ENCODE peak calls at places on chromosome 12, in five cellular contexts. One of them, this sample, is unnamed.
A peak's percentile ranks its signal among the peaks of the same experiment; 100 is the strongest.

GRCh38 chr12:104132351-104132956 is 5.6 kb downstream of the NFYB start:
- DNase-seq in IMR-90: no peak
- DNase-seq in left lung: no peak
- DNase-seq in neural progenitor cell: no peak
- DNase-seq in brain microvascular endothelial cell: no peak
- DNase-seq in this sample: no peak

GRCh38 chr12:101906226-101906625 is 28.8 kb downstream of the DRAM1 start:
- DNase-seq in IMR-90: no peak
- DNase-seq in left lung: no peak
- DNase-seq in neural progenitor cell: no peak
- DNase-seq in brain microvascular endothelial cell: no peak
- DNase-seq in this sample: no peak

GRCh38 chr12:17588968-17589367 is 501.0 kb downstream of the RERGL start:
- DNase-seq in IMR-90: no peak
- DNase-seq in left lung: no peak
- DNase-seq in neural progenitor cell: peak; percentile 73
- DNase-seq in brain microvascular endothelial cell: no peak
- DNase-seq in this sample: no peak

GRCh38 chr12:44930972-44931600 is 55.0 kb upstream of the NELL2 start:
- DNase-seq in IMR-90: peak; percentile 73
- DNase-seq in left lung: no peak
- DNase-seq in neural progenitor cell: peak; percentile 94
- DNase-seq in brain microvascular endothelial cell: no peak
- DNase-seq in this sample: peak; percentile 69

GRCh38 chr12:122995503-122996187 is 15.2 kb downstream of the ARL6IP4 start:
- DNase-seq in IMR-90: no peak
- DNase-seq in left lung: no peak
- DNase-seq in neural progenitor cell: no peak
- DNase-seq in brain microvascular endothelial cell: no peak
- DNase-seq in this sample: no peak

GRCh38 chr12:77131977-77132490 is 66.7 kb upstream of the E2F7 start:
- DNase-seq in IMR-90: no peak
- DNase-seq in left lung: no peak
- DNase-seq in neural progenitor cell: no peak
- DNase-seq in brain microvascular endothelial cell: no peak
- DNase-seq in this sample: no peak

GRCh38 chr12:31890295-31891285 is 68.6 kb upstream of the RESF1 start:
- DNase-seq in IMR-90: no peak
- DNase-seq in left lung: no peak
- DNase-seq in neural progenitor cell: no peak
- DNase-seq in brain microvascular endothelial cell: no peak
- DNase-seq in this sample: no peak

GRCh38 chr12:114213055-114213561 is 192.8 kb downstream of the TBX5 start:
- DNase-seq in IMR-90: no peak
- DNase-seq in left lung: no peak
- DNase-seq in neural progenitor cell: no peak
- DNase-seq in brain microvascular endothelial cell: no peak
- DNase-seq in this sample: no peak

GRCh38 chr12:52521581-52522266 is 1.5 kb upstream of the KRT5 start:
- DNase-seq in IMR-90: no peak
- DNase-seq in left lung: no peak
- DNase-seq in neural progenitor cell: no peak
- DNase-seq in brain microvascular endothelial cell: peak; percentile 42
- DNase-seq in this sample: peak; percentile 80

GRCh38 chr12:50728417-50728816 is 35.5 kb upstream of the ATF1 start:
- DNase-seq in IMR-90: no peak
- DNase-seq in left lung: no peak
- DNase-seq in neural progenitor cell: no peak
- DNase-seq in brain microvascular endothelial cell: no peak
- DNase-seq in this sample: no peak

GRCh38 chr12:50425859-50426258 is 25.2 kb downstream of the LARP4 start:
- DNase-seq in IMR-90: no peak
- DNase-seq in left lung: no peak
- DNase-seq in neural progenitor cell: peak; percentile 7
- DNase-seq in brain microvascular endothelial cell: no peak
- DNase-seq in this sample: no peak

GRCh38 chr12:127162902-127163301 is 1104.1 kb upstream of the TMEM132C start:
- DNase-seq in IMR-90: peak; percentile 53
- DNase-seq in left lung: no peak
- DNase-seq in neural progenitor cell: no peak
- DNase-seq in brain microvascular endothelial cell: peak; percentile 76
- DNase-seq in this sample: peak; percentile 74

GRCh38 chr12:48818831-48819590 is 715 bp downstream of the CACNB3 start:
- DNase-seq in IMR-90: no peak
- DNase-seq in left lung: peak; percentile 46
- DNase-seq in neural progenitor cell: peak; percentile 63
- DNase-seq in brain microvascular endothelial cell: no peak
- DNase-seq in this sample: no peak
- TF ChIP-seq CTCF in IMR-90: peak; percentile 13
- TF ChIP-seq CTCF in left lung: no peak
- TF ChIP-seq CTCF in neural progenitor cell: peak; percentile 50
- TF ChIP-seq CTCF in brain microvascular endothelial cell: peak; percentile 39
- TF ChIP-seq CTCF in this sample: peak; percentile 10

GRCh38 chr12:109714141-109714912 is 702 bp downstream of the FAM222A start:
- DNase-seq in IMR-90: peak; percentile 20
- DNase-seq in left lung: peak; percentile 62
- DNase-seq in neural progenitor cell: peak; percentile 92
- DNase-seq in brain microvascular endothelial cell: no peak
- DNase-seq in this sample: peak; percentile 9

GRCh38 chr12:109716092-109716479 is 2.5 kb downstream of the FAM222A start:
- DNase-seq in IMR-90: no peak
- DNase-seq in left lung: no peak
- DNase-seq in neural progenitor cell: no peak
- DNase-seq in brain microvascular endothelial cell: no peak
- DNase-seq in this sample: no peak

GRCh38 chr12:109716512-109717389 is 3.1 kb downstream of the FAM222A start:
- DNase-seq in IMR-90: peak; percentile 12
- DNase-seq in left lung: no peak
- DNase-seq in neural progenitor cell: no peak
- DNase-seq in brain microvascular endothelial cell: no peak
- DNase-seq in this sample: peak; percentile 62

GRCh38 chr12:109714913-109715244 is 1.3 kb downstream of the FAM222A start:
- DNase-seq in IMR-90: no peak
- DNase-seq in left lung: no peak
- DNase-seq in neural progenitor cell: no peak
- DNase-seq in brain microvascular endothelial cell: no peak
- DNase-seq in this sample: no peak

GRCh38 chr12:109715310-109716091 is 1.9 kb downstream of the FAM222A start:
- DNase-seq in IMR-90: no peak
- DNase-seq in left lung: no peak
- DNase-seq in neural progenitor cell: peak; percentile 69
- DNase-seq in brain microvascular endothelial cell: no peak
- DNase-seq in this sample: no peak
- H3K4me3 ChIP-seq in IMR-90: no peak overlapping the region
- H3K4me3 ChIP-seq in left lung: no peak overlapping the region
- H3K4me3 ChIP-seq in neural progenitor cell: peak overlapping the region; percentile 91
- H3K4me3 ChIP-seq in brain microvascular endothelial cell: no peak overlapping the region
- H3K4me3 ChIP-seq in this sample: no peak overlapping the region

DNA sequence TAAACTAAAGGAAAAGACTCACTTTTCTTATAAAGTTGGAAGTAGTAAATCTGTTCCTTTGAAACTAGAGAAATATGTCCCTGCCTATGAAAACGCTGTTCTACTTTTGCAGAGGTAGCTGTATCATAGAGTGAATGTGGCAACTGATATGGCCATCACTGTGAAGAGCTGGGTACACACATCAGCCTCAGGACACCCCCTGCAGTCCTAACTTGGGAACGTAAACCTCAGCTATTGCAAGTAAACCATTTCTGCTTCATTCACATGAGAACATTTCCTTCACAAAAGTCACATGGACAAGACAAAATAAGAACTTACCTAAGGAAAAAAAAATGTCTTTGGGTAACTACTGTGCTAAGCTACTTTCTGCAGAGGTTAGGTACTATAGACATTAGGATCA is 233.3 kb upstream of the PPFIA2 start:
- DNase-seq in IMR-90: no peak
- DNase-seq in left lung: no peak
- DNase-seq in neural progenitor cell: peak; percentile 59
- DNase-seq in brain microvascular endothelial cell: peak; percentile 31
- DNase-seq in this sample: no peak
- TF ChIP-seq CTCF in IMR-90: no peak
- TF ChIP-seq CTCF in left lung: no peak
- TF ChIP-seq CTCF in neural progenitor cell: peak; percentile 55
- TF ChIP-seq CTCF in brain microvascular endothelial cell: peak; percentile 18
- TF ChIP-seq CTCF in this sample: peak; percentile 28

GRCh38 chr12:503111-503761 is 43.5 kb downstream of the B4GALNT3 start:
- DNase-seq in IMR-90: no peak
- DNase-seq in left lung: peak; percentile 76
- DNase-seq in neural progenitor cell: no peak
- DNase-seq in brain microvascular endothelial cell: no peak
- DNase-seq in this sample: no peak

GRCh38 chr12:499837-500458 is 40.2 kb downstream of the B4GALNT3 start:
- DNase-seq in IMR-90: no peak
- DNase-seq in left lung: no peak
- DNase-seq in neural progenitor cell: no peak
- DNase-seq in brain microvascular endothelial cell: no peak
- DNase-seq in this sample: no peak

GRCh38 chr12:497501-498160 is 37.9 kb downstream of the B4GALNT3 start:
- DNase-seq in IMR-90: no peak
- DNase-seq in left lung: no peak
- DNase-seq in neural progenitor cell: peak; percentile 80
- DNase-seq in brain microvascular endothelial cell: no peak
- DNase-seq in this sample: no peak

GRCh38 chr12:505221-505620 is 45.5 kb downstream of the B4GALNT3 start:
- DNase-seq in IMR-90: no peak
- DNase-seq in left lung: no peak
- DNase-seq in neural progenitor cell: no peak
- DNase-seq in brain microvascular endothelial cell: no peak
- DNase-seq in this sample: no peak

DNA sequence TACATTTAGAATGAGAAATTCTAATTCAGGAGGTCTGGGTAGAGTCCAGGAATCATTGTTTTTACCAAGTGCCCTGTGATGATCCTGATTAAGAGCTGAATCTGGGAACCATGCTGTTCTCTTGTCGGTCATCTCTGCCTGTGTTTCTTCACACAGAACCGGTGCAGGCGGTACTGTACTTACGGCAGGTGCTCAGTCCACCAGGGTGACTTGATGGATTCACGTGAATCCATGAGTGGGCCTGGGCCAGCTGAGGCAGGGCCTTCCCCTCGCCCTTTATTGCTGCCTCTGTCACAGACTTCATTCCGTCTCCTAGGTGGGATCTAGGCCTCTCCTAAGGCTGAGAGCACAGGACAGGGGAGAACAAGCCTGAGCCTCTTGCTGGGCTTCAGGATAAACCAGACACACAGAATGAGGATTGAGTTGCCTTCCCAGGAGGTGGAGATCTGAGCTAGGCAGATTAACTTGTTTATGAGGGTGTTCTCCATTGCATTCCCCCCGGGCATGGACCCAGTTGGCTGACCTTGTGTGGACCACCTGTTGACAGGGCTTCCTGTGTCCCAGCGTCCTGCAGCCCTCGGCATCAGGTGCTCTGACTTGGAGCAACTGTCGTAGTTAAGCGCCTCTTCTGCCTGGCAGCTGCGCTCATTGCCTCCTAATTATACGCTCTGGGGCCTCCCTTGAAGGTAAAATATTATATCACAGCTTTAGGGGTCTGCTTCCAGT is 42.1 kb downstream of the B4GALNT3 start:
- DNase-seq in IMR-90: no peak
- DNase-seq in left lung: no peak
- DNase-seq in neural progenitor cell: no peak
- DNase-seq in brain microvascular endothelial cell: no peak
- DNase-seq in this sample: no peak
- H3K4me3 ChIP-seq in IMR-90: no peak overlapping the region
- H3K4me3 ChIP-seq in left lung: no peak overlapping the region
- H3K4me3 ChIP-seq in neural progenitor cell: no peak overlapping the region
- H3K4me3 ChIP-seq in brain microvascular endothelial cell: no peak overlapping the region
- H3K4me3 ChIP-seq in this sample: no peak overlapping the region

GRCh38 chr12:3722368-3722767 is 30.5 kb downstream of the CRACR2A start:
- DNase-seq in IMR-90: no peak
- DNase-seq in left lung: no peak
- DNase-seq in neural progenitor cell: no peak
- DNase-seq in brain microvascular endothelial cell: no peak
- DNase-seq in this sample: no peak
- TF ChIP-seq CTCF in IMR-90: no peak
- TF ChIP-seq CTCF in left lung: no peak
- TF ChIP-seq CTCF in neural progenitor cell: no peak
- TF ChIP-seq CTCF in brain microvascular endothelial cell: no peak
- TF ChIP-seq CTCF in this sample: no peak

GRCh38 chr12:121812320-121812871 is 8.6 kb downstream of the SETD1B start:
- DNase-seq in IMR-90: peak; percentile 64
- DNase-seq in left lung: peak; percentile 81
- DNase-seq in neural progenitor cell: peak; percentile 88
- DNase-seq in brain microvascular endothelial cell: peak; percentile 56
- DNase-seq in this sample: peak; percentile 75

GRCh38 chr12:121809712-121810116 is 5.9 kb downstream of the SETD1B start:
- DNase-seq in IMR-90: no peak
- DNase-seq in left lung: peak; percentile 30
- DNase-seq in neural progenitor cell: no peak
- DNase-seq in brain microvascular endothelial cell: no peak
- DNase-seq in this sample: no peak

GRCh38 chr12:121810234-121810817 is 6.5 kb downstream of the SETD1B start:
- DNase-seq in IMR-90: no peak
- DNase-seq in left lung: peak; percentile 31
- DNase-seq in neural progenitor cell: no peak
- DNase-seq in brain microvascular endothelial cell: no peak
- DNase-seq in this sample: no peak

GRCh38 chr12:121811434-121812319 is 7.9 kb downstream of the SETD1B start:
- DNase-seq in IMR-90: peak; percentile 66
- DNase-seq in left lung: peak; percentile 68
- DNase-seq in neural progenitor cell: peak; percentile 92
- DNase-seq in brain microvascular endothelial cell: peak; percentile 29
- DNase-seq in this sample: peak; percentile 57

GRCh38 chr12:121810833-121811433 is 7.1 kb downstream of the SETD1B start:
- DNase-seq in IMR-90: no peak
- DNase-seq in left lung: no peak
- DNase-seq in neural progenitor cell: no peak
- DNase-seq in brain microvascular endothelial cell: no peak
- DNase-seq in this sample: no peak
- H3K4me3 ChIP-seq in IMR-90: peak overlapping the region; percentile 45
- H3K4me3 ChIP-seq in left lung: no peak overlapping the region
- H3K4me3 ChIP-seq in neural progenitor cell: peak overlapping the region; percentile 60
- H3K4me3 ChIP-seq in brain microvascular endothelial cell: peak overlapping the region; percentile 65
- H3K4me3 ChIP-seq in this sample: peak overlapping the region; percentile 85

DNA sequence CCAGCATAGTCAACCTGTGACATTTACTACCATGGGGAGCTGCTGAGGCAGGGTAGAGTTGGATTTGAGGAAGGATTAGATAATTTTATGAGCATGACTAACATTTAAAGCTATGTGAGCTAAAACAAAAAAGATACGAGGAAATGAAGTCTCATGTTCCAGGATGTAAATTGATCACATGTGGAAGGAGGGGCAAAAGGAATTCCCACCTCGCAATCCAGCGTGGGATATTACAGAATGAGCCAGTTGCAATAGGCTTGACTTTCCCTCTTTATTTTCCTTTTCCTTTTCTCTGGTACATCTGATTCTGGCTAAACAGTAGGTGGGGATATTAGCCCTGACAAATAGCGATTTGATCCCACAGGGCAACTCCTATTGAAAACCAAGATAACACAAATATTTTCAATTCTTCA is 214.9 kb upstream of the HMGA2 start:
- DNase-seq in IMR-90: peak; percentile 93
- DNase-seq in left lung: no peak
- DNase-seq in neural progenitor cell: no peak
- DNase-seq in brain microvascular endothelial cell: peak; percentile 95
- DNase-seq in this sample: peak; percentile 77
- TF ChIP-seq CTCF in IMR-90: peak; percentile 33
- TF ChIP-seq CTCF in left lung: no peak
- TF ChIP-seq CTCF in neural progenitor cell: peak; percentile 20
- TF ChIP-seq CTCF in brain microvascular endothelial cell: peak; percentile 49
- TF ChIP-seq CTCF in this sample: no peak

GRCh38 chr12:1575287-1575798 is 19.0 kb downstream of the FBXL14 start:
- DNase-seq in IMR-90: no peak
- DNase-seq in left lung: no peak
- DNase-seq in neural progenitor cell: no peak
- DNase-seq in brain microvascular endothelial cell: no peak
- DNase-seq in this sample: no peak
- H3K4me3 ChIP-seq in IMR-90: no peak overlapping the region
- H3K4me3 ChIP-seq in left lung: no peak overlapping the region
- H3K4me3 ChIP-seq in neural progenitor cell: no peak overlapping the region
- H3K4me3 ChIP-seq in brain microvascular endothelial cell: no peak overlapping the region
- H3K4me3 ChIP-seq in this sample: peak overlapping the region; percentile 9

This sample was measured in AG10803.